ENCODE peak calls at places on chromosomes 11 and 22, in four cellular contexts. One of them, this sample, is unnamed.

GRCh38 chr11:105937331-105937730 is 84.7 kb downstream of the MSANTD4 start:
- DNase-seq in H1: no peak
- DNase-seq in body of pancreas: no peak
- DNase-seq in IMR-90: peak; percentile 67
- DNase-seq in this sample: no peak

GRCh38 chr11:66637557-66638176 is 836 bp upstream of the RBM4 start:
- DNase-seq in H1: no peak
- DNase-seq in body of pancreas: peak; percentile 18
- DNase-seq in IMR-90: peak; percentile 46
- DNase-seq in this sample: no peak

GRCh38 chr11:73217131-73217809 is 811 bp upstream of the P2RY2 start:
- DNase-seq in H1: no peak
- DNase-seq in body of pancreas: peak; percentile 61
- DNase-seq in IMR-90: no peak
- DNase-seq in this sample: no peak

GRCh38 chr11:73388241-73389133 is 12.3 kb downstream of the RELT start:
- DNase-seq in H1: no peak
- DNase-seq in body of pancreas: no peak
- DNase-seq in IMR-90: no peak
- DNase-seq in this sample: no peak

GRCh38 chr11:16133867-16134266 is 222.5 kb downstream of the SOX6 start:
- DNase-seq in H1: no peak
- DNase-seq in body of pancreas: no peak
- DNase-seq in IMR-90: no peak
- DNase-seq in this sample: no peak

GRCh38 chr11:18765554-18765953 is 26.0 kb downstream of the PTPN5 start:
- DNase-seq in H1: no peak
- DNase-seq in body of pancreas: no peak
- DNase-seq in IMR-90: peak; percentile 14
- DNase-seq in this sample: no peak

GRCh38 chr11:73950869-73951710 is at the start of gene DNAJB13:
- DNase-seq in H1: peak; percentile 86
- DNase-seq in body of pancreas: peak; percentile 49
- DNase-seq in IMR-90: peak; percentile 60
- DNase-seq in this sample: peak; percentile 25

GRCh38 chr11:61874460-61874809 is 16.9 kb downstream of the FADS3 start:
- DNase-seq in H1: no peak
- DNase-seq in body of pancreas: no peak
- DNase-seq in IMR-90: no peak
- DNase-seq in this sample: no peak

GRCh38 chr11:80330302-80330701 is 889.5 kb upstream of the TENM4 start:
- DNase-seq in H1: no peak
- DNase-seq in body of pancreas: no peak
- DNase-seq in IMR-90: peak; percentile 51
- DNase-seq in this sample: no peak

GRCh38 chr11:96084610-96085348 is 160.9 kb upstream of the MTMR2 start:
- DNase-seq in H1: no peak
- DNase-seq in body of pancreas: no peak
- DNase-seq in IMR-90: peak; percentile 78
- DNase-seq in this sample: no peak

GRCh38 chr11:3165152-3165705 is at the start of gene OSBPL5:
- DNase-seq in H1: no peak
- DNase-seq in body of pancreas: peak; percentile 80
- DNase-seq in IMR-90: peak; percentile 59
- DNase-seq in this sample: peak; percentile 69

GRCh38 chr22:48554893-48555552 is 1272.7 kb downstream of the BRD1 start:
- DNase-seq in H1: peak; percentile 63
- DNase-seq in body of pancreas: no peak
- DNase-seq in IMR-90: no peak
- DNase-seq in this sample: no peak

GRCh38 chr11:83063073-83063754 is 8.5 kb downstream of the RAB30 start:
- DNase-seq in H1: no peak
- DNase-seq in body of pancreas: no peak
- DNase-seq in IMR-90: peak; percentile 33
- DNase-seq in this sample: peak; percentile 80

GRCh38 chr22:29480512-29481264 is 670 bp downstream of the NEFH start:
- DNase-seq in H1: peak; percentile 81
- DNase-seq in body of pancreas: no peak
- DNase-seq in IMR-90: peak; percentile 56
- DNase-seq in this sample: peak; percentile 35

GRCh38 chr11:128465946-128466688 is 121.2 kb downstream of the ETS1 start:
- DNase-seq in H1: no peak
- DNase-seq in body of pancreas: no peak
- DNase-seq in IMR-90: no peak
- DNase-seq in this sample: no peak

DNA sequence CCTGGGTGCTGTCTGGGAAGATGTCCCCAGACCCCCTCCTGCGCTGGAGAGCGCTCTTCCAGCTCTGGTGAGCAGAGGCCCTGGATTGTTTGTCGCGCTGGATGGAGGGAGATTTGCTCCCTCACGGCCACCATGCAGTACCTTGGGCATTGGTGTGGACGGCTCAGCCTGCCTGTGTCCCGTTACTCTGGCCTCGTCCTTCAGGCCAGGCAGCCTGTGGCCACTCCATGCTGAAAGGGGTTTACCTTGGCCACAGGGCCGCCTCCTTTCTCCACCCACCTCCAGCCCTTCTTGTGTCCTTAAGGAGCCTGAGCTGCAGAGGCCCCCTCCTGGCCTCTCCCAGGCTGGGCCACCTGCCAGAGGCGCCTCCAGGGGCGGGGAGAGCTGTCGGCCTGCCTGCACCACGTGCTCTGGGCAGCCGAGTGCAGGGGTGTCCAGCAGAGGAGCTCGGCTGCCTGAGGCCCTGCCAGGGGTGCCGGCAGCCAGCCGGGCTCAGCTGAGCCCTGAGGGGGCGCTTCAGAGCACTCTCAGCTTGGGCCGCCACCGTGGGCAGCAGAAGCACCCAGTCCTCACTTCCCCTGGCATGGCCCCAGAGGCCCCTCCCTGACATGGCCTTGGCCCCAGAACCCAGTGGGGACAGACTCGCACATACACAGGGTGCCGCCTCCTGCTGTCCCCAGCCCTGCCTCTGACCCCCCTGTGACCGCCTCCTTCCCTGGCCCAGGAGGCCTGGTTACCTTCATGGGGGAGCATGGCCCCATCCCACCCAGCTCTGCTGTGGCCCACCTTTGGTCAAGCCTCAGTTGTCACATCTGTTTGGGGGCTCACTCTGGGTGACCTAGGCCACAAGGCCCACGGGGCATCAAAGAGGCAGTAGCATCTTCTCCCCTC is 3.4 kb downstream of the CCND1 start:
- DNase-seq in H1: no peak
- DNase-seq in body of pancreas: peak; percentile 74
- DNase-seq in IMR-90: peak; percentile 92
- DNase-seq in this sample: peak; percentile 89
- H3K4me3 ChIP-seq in H1: peak overlapping the region; percentile 97
- H3K4me3 ChIP-seq in body of pancreas: no peak overlapping the region
- H3K4me3 ChIP-seq in IMR-90: peak overlapping the region; percentile 98
- H3K4me3 ChIP-seq in this sample: peak overlapping the region; percentile 45

GRCh38 chr11:103877221-103877620 is 159.2 kb upstream of the DDI1 start:
- DNase-seq in H1: no peak
- DNase-seq in body of pancreas: no peak
- DNase-seq in IMR-90: peak; percentile 16
- DNase-seq in this sample: peak; percentile 26
- TF ChIP-seq CTCF in H1: no peak
- TF ChIP-seq CTCF in body of pancreas: no peak
- TF ChIP-seq CTCF in IMR-90: peak; percentile 36
- TF ChIP-seq CTCF in this sample: peak; percentile 30

GRCh38 chr11:27505781-27506180 is 788 bp downstream of the LIN7C start:
- DNase-seq in H1: no peak
- DNase-seq in body of pancreas: no peak
- DNase-seq in IMR-90: peak; percentile 13
- DNase-seq in this sample: peak; percentile 9

GRCh38 chr11:27507561-27508322 is 1.2 kb upstream of the LIN7C start:
- DNase-seq in H1: no peak
- DNase-seq in body of pancreas: no peak
- DNase-seq in IMR-90: no peak
- DNase-seq in this sample: peak; percentile 24

GRCh38 chr11:27501102-27501501 is 5.5 kb downstream of the LIN7C start:
- DNase-seq in H1: no peak
- DNase-seq in body of pancreas: no peak
- DNase-seq in IMR-90: no peak
- DNase-seq in this sample: no peak

GRCh38 chr11:27509953-27510352 is 3.4 kb upstream of the LIN7C start:
- DNase-seq in H1: no peak
- DNase-seq in body of pancreas: no peak
- DNase-seq in IMR-90: no peak
- DNase-seq in this sample: no peak

DNA sequence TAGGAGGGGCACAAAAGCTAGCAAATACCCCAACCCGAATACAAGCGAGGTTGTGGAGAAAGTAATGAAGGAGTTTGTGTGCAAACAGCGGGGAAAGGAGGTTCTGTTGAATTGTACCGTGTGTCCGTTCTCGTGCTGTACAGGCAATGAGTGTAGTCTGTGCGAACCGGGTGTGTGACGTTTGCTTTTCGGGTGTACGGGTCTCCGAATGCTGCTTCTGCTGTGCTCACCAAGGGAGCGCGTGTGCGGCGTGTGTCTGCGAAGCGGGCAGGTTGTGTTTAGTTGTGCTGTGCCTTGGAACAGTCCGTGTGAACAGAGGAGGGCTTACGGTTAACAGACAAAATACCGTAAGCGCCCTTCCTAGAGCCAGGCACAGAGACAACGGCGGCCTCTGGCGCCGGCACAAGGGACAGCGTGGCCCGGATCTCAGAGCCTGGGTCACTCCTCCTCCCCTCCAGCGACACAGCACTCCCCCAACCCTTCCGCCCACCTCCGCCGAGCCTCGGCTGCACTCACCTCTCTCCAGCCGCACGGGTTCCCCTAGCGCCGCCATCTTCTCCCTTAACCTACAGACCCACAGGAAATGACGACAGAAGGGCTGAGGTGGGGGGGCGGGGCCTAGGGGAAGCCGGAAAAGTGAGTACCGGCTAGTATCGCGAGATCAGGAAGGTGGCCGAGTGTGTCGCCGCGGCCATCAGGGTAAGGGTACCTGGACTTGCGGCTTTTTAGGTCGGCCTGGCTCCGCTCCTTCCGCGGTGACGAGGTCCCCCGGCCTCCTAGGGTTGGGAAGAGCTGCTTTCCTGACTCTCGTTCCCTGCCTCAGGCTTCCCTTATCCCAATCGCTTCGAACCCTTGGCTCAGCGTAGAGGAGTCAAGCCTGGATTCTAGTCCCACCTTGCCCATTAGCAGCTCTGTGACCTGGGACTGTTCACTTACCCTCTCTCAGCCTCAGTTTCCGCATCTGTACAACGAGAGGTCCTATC is at the start of gene LIN7C:
- DNase-seq in H1: peak; percentile 90
- DNase-seq in body of pancreas: peak; percentile 98
- DNase-seq in IMR-90: peak; percentile 92
- DNase-seq in this sample: peak; percentile 93
- H3K4me3 ChIP-seq in H1: peak within 1 kb of the TSS; percentile 83
- H3K4me3 ChIP-seq in body of pancreas: peak within 1 kb of the TSS; percentile 81
- H3K4me3 ChIP-seq in IMR-90: peak within 1 kb of the TSS; percentile 73
- H3K4me3 ChIP-seq in this sample: peak within 1 kb of the TSS; percentile 99

GRCh38 chr11:94768602-94769511 is 701 bp downstream of the AMOTL1 start:
- DNase-seq in H1: peak; percentile 63
- DNase-seq in body of pancreas: peak; percentile 48
- DNase-seq in IMR-90: peak; percentile 49
- DNase-seq in this sample: no peak

GRCh38 chr11:94767292-94767690 is 865 bp upstream of the AMOTL1 start:
- DNase-seq in H1: no peak
- DNase-seq in body of pancreas: no peak
- DNase-seq in IMR-90: no peak
- DNase-seq in this sample: no peak

GRCh38 chr11:94769897-94770296 is 1.7 kb downstream of the AMOTL1 start:
- DNase-seq in H1: no peak
- DNase-seq in body of pancreas: peak; percentile 58
- DNase-seq in IMR-90: no peak
- DNase-seq in this sample: no peak

GRCh38 chr11:94766656-94767291 is 1.4 kb upstream of the AMOTL1 start:
- DNase-seq in H1: no peak
- DNase-seq in body of pancreas: no peak
- DNase-seq in IMR-90: no peak
- DNase-seq in this sample: no peak

DNA sequence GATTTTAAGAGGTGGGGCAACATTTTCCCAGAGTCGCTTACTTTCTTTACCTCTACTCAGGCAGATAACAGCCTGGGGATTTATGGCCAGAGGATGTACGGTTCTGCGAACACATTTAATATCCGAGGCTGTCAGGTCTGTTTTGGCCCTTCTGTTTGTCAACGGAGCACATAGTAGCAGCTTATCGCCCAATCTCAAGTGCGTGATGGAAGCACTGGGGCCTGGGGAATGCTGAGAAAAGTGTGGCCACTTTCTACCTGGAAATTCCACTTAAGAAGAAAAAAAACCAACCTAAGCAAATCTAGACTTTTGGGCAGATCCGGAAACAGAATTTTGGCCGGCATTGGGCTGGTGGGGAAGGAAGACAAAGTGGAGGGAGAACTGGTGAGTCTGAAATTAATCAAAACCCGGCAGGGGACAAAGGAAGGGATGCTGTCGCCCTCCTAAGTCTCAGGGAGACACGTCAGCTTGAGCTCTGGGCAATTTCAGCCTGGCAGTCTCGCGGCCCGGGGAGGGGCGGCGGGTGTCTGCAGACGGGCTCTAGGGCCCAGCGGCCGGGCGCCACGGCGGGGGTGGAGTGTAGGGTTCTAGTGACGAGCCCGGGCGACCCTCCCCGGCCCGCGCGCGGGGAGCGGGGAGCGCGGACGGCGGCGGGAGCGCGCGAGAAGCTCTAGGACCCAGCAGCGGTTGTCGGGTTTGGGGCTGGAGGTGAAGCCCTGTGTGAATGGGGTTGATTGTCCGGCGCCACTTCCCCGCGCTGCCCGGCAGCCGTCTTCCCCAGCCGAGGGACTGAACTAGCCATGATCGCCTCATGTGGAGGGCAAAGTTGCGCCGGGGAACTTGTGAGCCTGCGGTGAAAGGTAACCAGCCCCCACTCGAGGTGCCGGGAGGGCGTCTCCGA is at the start of gene AMOTL1:
- DNase-seq in H1: peak; percentile 90
- DNase-seq in body of pancreas: peak; percentile 88
- DNase-seq in IMR-90: peak; percentile 76
- DNase-seq in this sample: peak; percentile 87
- TF ChIP-seq CTCF in H1: no peak
- TF ChIP-seq CTCF in body of pancreas: no peak
- TF ChIP-seq CTCF in IMR-90: no peak
- TF ChIP-seq CTCF in this sample: peak; percentile 22

GRCh38 chr22:19761500-19762314 is 1.1 kb downstream of the TBX1 start:
- DNase-seq in H1: no peak
- DNase-seq in body of pancreas: no peak
- DNase-seq in IMR-90: no peak
- DNase-seq in this sample: peak; percentile 36
- H3K4me3 ChIP-seq in H1: peak overlapping the region; percentile 42
- H3K4me3 ChIP-seq in body of pancreas: no peak overlapping the region
- H3K4me3 ChIP-seq in IMR-90: no peak overlapping the region
- H3K4me3 ChIP-seq in this sample: peak overlapping the region; percentile 74

This sample was measured in AG10803.